ENCODE peak calls at places on chromosomes 13 and 19, in six cellular contexts. One of them, this sample, is unnamed.
A peak's percentile ranks its signal among the peaks of the same experiment; 100 is the strongest.

GRCh38 chr13:113954046-113954841 is 19.6 kb downstream of the C13orf46 start:
- DNase-seq in G401: no peak
- DNase-seq in T-helper 17 cell: no peak
- DNase-seq in neural progenitor cell: no peak
- DNase-seq in HS-5: no peak
- DNase-seq in naive thymus-derived CD8-positive, alpha-beta T cell: no peak
- DNase-seq in this sample: no peak

GRCh38 chr13:99798756-99799155 is 172.8 kb downstream of the ZIC5 start:
- DNase-seq in neural progenitor cell: no peak
- DNase-seq in T-helper 17 cell: no peak
- DNase-seq in naive thymus-derived CD8-positive, alpha-beta T cell: no peak
- DNase-seq in G401: no peak
- DNase-seq in HS-5: no peak
- DNase-seq in this sample: no peak

GRCh38 chr19:40630571-40631160 is 29.5 kb downstream of the LTBP4 start:
- DNase-seq in HS-5: no peak
- DNase-seq in T-helper 17 cell: no peak
- DNase-seq in naive thymus-derived CD8-positive, alpha-beta T cell: no peak
- DNase-seq in G401: no peak
- DNase-seq in neural progenitor cell: no peak
- DNase-seq in this sample: no peak

GRCh38 chr19:3793799-3794198 is 7.6 kb upstream of the MATK start:
- DNase-seq in neural progenitor cell: no peak
- DNase-seq in G401: no peak
- DNase-seq in naive thymus-derived CD8-positive, alpha-beta T cell: no peak
- DNase-seq in HS-5: no peak
- DNase-seq in T-helper 17 cell: no peak
- DNase-seq in this sample: no peak

GRCh38 chr13:113417836-113418721 is 35.2 kb downstream of the ADPRHL1 start:
- DNase-seq in T-helper 17 cell: no peak
- DNase-seq in G401: no peak
- DNase-seq in naive thymus-derived CD8-positive, alpha-beta T cell: no peak
- DNase-seq in neural progenitor cell: no peak
- DNase-seq in HS-5: no peak
- DNase-seq in this sample: no peak

GRCh38 chr13:41675306-41675705 is 218.0 kb downstream of the RGCC start:
- DNase-seq in naive thymus-derived CD8-positive, alpha-beta T cell: no peak
- DNase-seq in HS-5: no peak
- DNase-seq in T-helper 17 cell: no peak
- DNase-seq in G401: no peak
- DNase-seq in neural progenitor cell: no peak
- DNase-seq in this sample: no peak

GRCh38 chr19:53906211-53907192 is 2.6 kb upstream of the CACNG7 start:
- DNase-seq in G401: peak; percentile 56
- DNase-seq in T-helper 17 cell: peak; percentile 66
- DNase-seq in neural progenitor cell: peak; percentile 71
- DNase-seq in naive thymus-derived CD8-positive, alpha-beta T cell: peak; percentile 68
- DNase-seq in HS-5: no peak
- DNase-seq in this sample: peak; percentile 77

GRCh38 chr19:4636151-4636717 is 3.1 kb upstream of the TNFAIP8L1 start:
- DNase-seq in G401: peak; percentile 57
- DNase-seq in HS-5: no peak
- DNase-seq in neural progenitor cell: peak; percentile 88
- DNase-seq in T-helper 17 cell: peak; percentile 76
- DNase-seq in naive thymus-derived CD8-positive, alpha-beta T cell: peak; percentile 77
- DNase-seq in this sample: peak; percentile 85

GRCh38 chr19:54648129-54648528 is 14.7 kb upstream of the LILRB4 start:
- DNase-seq in neural progenitor cell: no peak
- DNase-seq in naive thymus-derived CD8-positive, alpha-beta T cell: no peak
- DNase-seq in G401: no peak
- DNase-seq in T-helper 17 cell: no peak
- DNase-seq in HS-5: no peak
- DNase-seq in this sample: no peak

GRCh38 chr19:10093295-10094186 is 7.4 kb downstream of the SHFL start:
- DNase-seq in HS-5: no peak
- DNase-seq in naive thymus-derived CD8-positive, alpha-beta T cell: no peak
- DNase-seq in G401: no peak
- DNase-seq in T-helper 17 cell: no peak
- DNase-seq in neural progenitor cell: no peak
- DNase-seq in this sample: no peak

This sample was measured in cerebellum.